ENCODE peak calls at places on chromosomes 11 and 22, in six cellular contexts. Z, J, C, R, Y and D are unnamed samples.

GRCh38 chr11:83722392-83722791 is 436.2 kb upstream of the CCDC90B start:
- DNase-seq in Z (no peak), J (no peak), C (no peak), R (no peak), Y (no peak), D (no peak)

GRCh38 chr22:31272522-31273446 is 19.5 kb downstream of the PIK3IP1 start:
- DNase-seq in Z (peak), J (peak), C (no peak), R (peak), Y (peak), D (no peak)

GRCh38 chr11:126440792-126441514 is 85.5 kb downstream of the ST3GAL4 start:
- DNase-seq in Z (peak), J (peak), C (peak), R (peak), Y (peak), D (no peak)

GRCh38 chr11:105732611-105733010 is 122.7 kb downstream of the GRIA4 start:
- DNase-seq in Z (no peak), J (no peak), C (no peak), R (no peak), Y (no peak), D (no peak)

GRCh38 chr11:1656061-1656441 is 26.5 kb downstream of the KRTAP5-5 start:
- DNase-seq in Z (no peak), J (no peak), C (no peak), R (no peak), Y (peak), D (no peak)

GRCh38 chr11:69377953-69378302 is 84.0 kb downstream of the MYEOV start:
- DNase-seq in Z (no peak), J (no peak), C (no peak), R (no peak), Y (peak), D (no peak)

GRCh38 chr11:108199446-108200321 is 22.8 kb downstream of the NPAT start:
- DNase-seq in Z (no peak), J (no peak), C (peak), R (no peak), Y (peak), D (no peak)

GRCh38 chr11:112555491-112556364 is 295.1 kb upstream of the PLET1 start:
- DNase-seq in Z (peak), J (peak), C (peak), R (peak), Y (peak), D (no peak)

GRCh38 chr22:25203082-25203481 is 3.4 kb downstream of the CRYBB3 start:
- DNase-seq in Z (no peak), J (no peak), C (no peak), R (no peak), Y (no peak), D (no peak)

GRCh38 chr22:44639891-44640617 is 62.0 kb upstream of the PRR5 start:
- DNase-seq in Z (no peak), J (no peak), C (no peak), R (no peak), Y (no peak), D (no peak)

GRCh38 chr11:75673977-75674582 is 5.2 kb upstream of the MAP6 start:
- DNase-seq in Z (peak), J (no peak), C (no peak), R (no peak), Y (no peak), D (no peak)

GRCh38 chr11:9385288-9385902 is 943 bp downstream of the IPO7 start:
- DNase-seq in Z (no peak), J (no peak), C (peak), R (peak), Y (peak), D (no peak)

GRCh38 chr11:2928605-2929510 is at the start of gene PHLDA2:
- DNase-seq in Z (peak), J (no peak), C (no peak), R (peak), Y (peak), D (no peak)
- TF ChIP-seq POLR2A in Z (peak), J (no peak), C (no peak), R (peak), Y (peak), D (no peak)

GRCh38 chr11:124077266-124077665 is 36.1 kb upstream of the OR10G7 start:
- DNase-seq in Z (no peak), J (no peak), C (no peak), R (no peak), Y (no peak), D (no peak)

GRCh38 chr11:124074554-124074953 is 33.4 kb upstream of the OR10G7 start:
- DNase-seq in Z (no peak), J (no peak), C (no peak), R (no peak), Y (no peak), D (no peak)

GRCh38 chr11:124078591-124078990 is 36.7 kb upstream of the VWA5A start:
- DNase-seq in Z (no peak), J (no peak), C (no peak), R (no peak), Y (no peak), D (no peak)

GRCh38 chr11:124075492-124075840 is 34.3 kb upstream of the OR10G7 start:
- DNase-seq in Z (no peak), J (no peak), C (no peak), R (no peak), Y (no peak), D (no peak)

GRCh38 chr11:124075841-124076571 is 34.9 kb upstream of the OR10G7 start:
- DNase-seq in Z (no peak), J (peak), C (no peak), R (peak), Y (peak), D (no peak)
- TF ChIP-seq POLR2A in Z (no peak), J (no peak), C (no peak), R (no peak), Y (peak), D (no peak)

GRCh38 chr11:72001834-72002591 is 3.3 kb downstream of the IL18BP start:
- DNase-seq in Z (no peak), J (no peak), C (no peak), R (no peak), Y (no peak), D (no peak)
- TF ChIP-seq POLR2A in Z (no peak), J (no peak), C (no peak), R (no peak), Y (no peak), D (no peak)

DNA sequence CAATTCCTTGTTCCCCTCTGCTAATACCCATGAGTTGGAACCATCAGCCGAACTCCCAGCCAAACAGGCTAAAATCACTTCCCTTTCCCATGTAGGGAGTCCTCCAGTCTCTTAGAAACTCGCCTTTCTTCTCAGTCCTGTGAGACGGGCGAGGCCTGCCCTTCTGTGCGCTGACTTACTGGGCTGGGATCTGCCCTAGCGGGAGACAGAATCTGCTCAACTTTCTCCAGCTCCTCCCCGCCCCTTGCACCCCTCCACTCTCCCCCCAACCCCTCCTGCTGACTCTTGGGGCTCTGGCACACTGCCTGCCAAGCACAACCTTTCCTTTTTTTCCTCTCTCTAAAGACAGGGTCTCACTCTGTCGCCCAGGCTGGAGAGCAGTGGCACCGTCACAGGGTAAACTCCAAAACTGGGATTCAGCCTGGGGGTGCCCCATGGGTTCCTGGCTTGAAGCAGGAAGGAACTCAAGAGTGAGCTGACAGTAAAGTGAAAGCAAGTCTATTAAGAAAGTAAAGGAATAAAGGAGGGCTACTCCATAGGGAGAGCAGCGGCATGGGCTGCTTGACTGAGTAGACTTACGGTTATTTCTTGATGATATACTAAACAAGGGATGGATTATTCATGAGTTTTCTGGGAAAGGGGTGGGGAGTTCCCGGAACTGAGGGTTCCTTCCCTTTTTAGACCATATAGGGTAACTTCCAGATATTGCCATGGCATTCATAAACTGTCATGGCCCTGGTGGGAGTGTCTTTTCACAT is 53.1 kb upstream of the EMID1 start:
- DNase-seq in Z (no peak), J (no peak), C (no peak), R (no peak), Y (peak), D (no peak)
- TF ChIP-seq POLR2A in Z (no peak), J (no peak), C (no peak), R (no peak), Y (no peak), D (no peak)

GRCh38 chr11:64230209-64230984 is at the start of gene DNAJC4:
- DNase-seq in Z (peak), J (peak), C (peak), R (peak), Y (peak), D (peak)
- TF ChIP-seq POLR2A in Z (no peak), J (peak), C (peak), R (peak), Y (no peak), D (no peak)

DNA sequence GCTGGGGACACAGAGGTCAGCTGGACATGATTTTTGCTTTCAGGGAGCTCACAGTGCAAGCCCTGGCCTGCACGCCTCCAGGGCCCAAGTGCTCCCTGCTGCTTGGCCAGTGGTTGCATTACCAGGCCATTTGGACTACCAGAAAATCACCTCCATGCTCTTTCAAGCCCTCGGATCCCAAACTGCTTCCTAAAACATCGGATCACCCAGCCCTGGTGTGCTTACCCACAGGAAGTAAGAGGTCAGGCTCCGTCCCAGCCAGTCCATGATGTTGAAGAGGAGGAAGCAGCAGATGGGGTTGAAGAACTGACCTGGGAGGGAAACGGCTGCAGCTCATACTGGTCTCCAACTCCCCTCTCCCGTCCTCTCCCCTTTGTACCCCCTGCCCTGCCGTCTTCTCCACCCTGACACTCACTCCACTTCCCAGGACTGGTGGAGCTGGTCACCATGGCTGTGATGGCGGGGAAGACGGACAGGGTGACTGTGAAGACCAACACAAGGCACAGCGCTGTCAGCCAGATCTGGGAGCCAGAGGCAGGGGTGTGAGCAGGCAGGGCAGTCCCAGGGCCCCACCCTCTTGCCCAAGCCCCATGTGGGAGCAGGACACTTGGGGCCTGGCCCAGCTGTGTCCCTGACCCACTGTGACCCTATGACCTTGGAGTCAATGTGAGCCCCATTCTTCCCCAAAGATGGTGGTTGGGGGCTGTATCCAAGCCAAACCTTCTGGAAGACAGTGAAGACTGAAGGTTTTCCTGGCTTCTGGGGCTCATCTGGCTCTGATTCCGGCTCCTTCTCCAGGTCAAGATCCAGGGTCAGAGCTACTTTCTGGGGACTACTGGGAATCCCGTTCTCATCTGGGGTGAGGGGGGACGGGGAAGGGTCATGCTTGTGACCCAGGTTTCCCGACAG is 5.6 kb downstream of the SLC29A2 start:
- DNase-seq in Z (no peak), J (no peak), C (peak), R (no peak), Y (no peak), D (no peak)
- TF ChIP-seq POLR2A in Z (no peak), J (no peak), C (no peak), R (no peak), Y (no peak), D (no peak)

DNA sequence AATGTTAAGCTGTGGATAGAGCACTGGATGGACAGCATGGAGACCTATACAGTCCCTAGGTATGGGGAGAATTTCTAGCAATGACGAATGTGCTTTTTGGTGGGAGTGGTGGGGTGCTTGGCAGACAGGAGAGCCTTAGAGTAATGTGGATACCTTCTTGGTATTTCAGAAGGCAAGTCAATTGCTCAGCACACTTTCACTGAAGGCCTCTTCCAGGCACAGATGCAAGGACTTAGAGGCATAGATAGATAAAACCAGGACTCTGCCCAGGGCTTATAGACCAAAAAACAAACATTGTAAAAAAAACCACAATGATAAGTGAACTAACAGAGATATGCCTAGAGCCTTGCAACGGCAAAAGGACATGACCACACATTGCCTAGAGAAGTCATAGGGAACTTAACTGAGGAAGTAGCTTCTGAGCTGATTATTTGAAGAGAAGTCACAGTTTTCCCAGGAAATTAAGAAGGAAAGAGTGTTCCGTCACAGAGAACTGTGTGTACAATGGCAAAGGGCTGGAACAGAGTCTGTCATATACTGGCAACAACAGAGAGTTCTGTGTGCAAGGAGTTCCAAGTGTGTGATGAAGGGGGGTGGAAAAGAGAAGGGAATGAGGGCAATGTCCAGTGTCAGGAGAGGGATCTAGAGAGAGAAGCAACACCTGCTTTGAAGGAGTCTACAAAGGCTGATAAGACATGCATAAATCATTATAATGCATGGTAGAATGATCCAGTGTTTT is 65.9 kb upstream of the PICALM start:
- DNase-seq in Z (no peak), J (no peak), C (no peak), R (no peak), Y (peak), D (no peak)
- TF ChIP-seq POLR2A in Z (no peak), J (no peak), C (no peak), R (no peak), Y (no peak), D (no peak)

GRCh38 chr22:36998620-36999351 is 20.5 kb downstream of the TST start:
- DNase-seq in Z (peak), J (no peak), C (no peak), R (no peak), Y (peak), D (no peak)

GRCh38 chr22:37001826-37002225 is 17.4 kb downstream of the TST start:
- DNase-seq in Z (no peak), J (no peak), C (no peak), R (no peak), Y (no peak), D (no peak)

GRCh38 chr22:36999463-36999862 is 19.8 kb downstream of the TST start:
- DNase-seq in Z (peak), J (no peak), C (no peak), R (no peak), Y (no peak), D (no peak)

GRCh38 chr22:37000676-37001534 is 18.3 kb downstream of the TST start:
- DNase-seq in Z (no peak), J (no peak), C (no peak), R (no peak), Y (no peak), D (no peak)

GRCh38 chr22:37002633-37003032 is 16.6 kb downstream of the TST start:
- DNase-seq in Z (no peak), J (no peak), C (no peak), R (no peak), Y (no peak), D (no peak)
- TF ChIP-seq POLR2A in Z (no peak), J (no peak), C (no peak), R (no peak), Y (no peak), D (no peak)